ENCODE peak calls at places on chromosomes 7 and 10, in ten cellular contexts. A is heart right ventricle; N is A549; B is tibial nerve; M is CD4-positive, CD25-positive, alpha-beta regulatory T cell; J is IMR-90; Z is MM.1S; W is endodermal cell; D is CD8-positive, alpha-beta memory T cell; I is psoas muscle. C is an unnamed sample.

GRCh38 chr7:24442170-24442777 is 131.0 kb upstream of the PALS2 start:
- DNase-seq in M (no peak), D (no peak), I (no peak), W (no peak), A (no peak), B (no peak), N (no peak), Z (peak; percentile 18), J (no peak), C (no peak)

GRCh38 chr7:141074162-141074989 is 512 bp downstream of the TMEM178B start:
- DNase-seq in I (peak; percentile 21), N (no peak), A (peak; percentile 15), D (no peak), Z (peak; percentile 63), B (no peak), W (peak; percentile 87), M (no peak), J (no peak), C (no peak)

GRCh38 chr7:107874605-107875446 is 16.2 kb upstream of the DLD start:
- DNase-seq in I (no peak), J (peak; percentile 67), W (peak; percentile 65), B (peak; percentile 73), A (no peak), D (peak; percentile 46), Z (peak; percentile 71), M (peak; percentile 58), N (peak; percentile 44), C (no peak)

GRCh38 chr10:77392851-77393250 is 244.8 kb downstream of the KCNMA1 start:
- DNase-seq in Z (no peak), B (no peak), N (peak; percentile 83), W (no peak), A (no peak), I (peak; percentile 32), J (peak; percentile 98), M (no peak), D (no peak), C (peak; percentile 96)

GRCh38 chr10:99784731-99785441 is 2.4 kb downstream of the ABCC2 start:
- DNase-seq in A (no peak), W (no peak), D (no peak), Z (no peak), I (no peak), M (no peak), B (no peak), N (peak; percentile 52), J (peak; percentile 36), C (no peak)

GRCh38 chr7:50197547-50197946 is 104.5 kb upstream of the ZPBP start:
- DNase-seq in A (no peak), J (no peak), I (no peak), W (peak; percentile 93), M (no peak), D (no peak), Z (no peak), B (no peak), N (no peak), C (no peak)

GRCh38 chr7:39592586-39592985 is 26.4 kb downstream of the YAE1 start:
- DNase-seq in A (no peak), J (peak; percentile 84), D (no peak), Z (no peak), B (no peak), M (no peak), I (no peak), N (no peak), W (no peak), C (no peak)

GRCh38 chr10:105023706-105024105 is 382.6 kb downstream of the SORCS3 start:
- DNase-seq in B (peak; percentile 30), N (no peak), W (no peak), M (no peak), J (no peak), Z (no peak), D (no peak), A (no peak), I (peak; percentile 18), C (no peak)

GRCh38 chr10:116690356-116691078 is 51.8 kb downstream of the HSPA12A start:
- DNase-seq in A (peak; percentile 37), J (peak; percentile 28), Z (no peak), M (no peak), N (no peak), W (peak; percentile 83), B (peak; percentile 56), I (peak; percentile 42), D (no peak), C (no peak)

GRCh38 chr10:43970018-43970698 is 321.5 kb upstream of the ZNF32 start:
- DNase-seq in D (no peak), J (no peak), W (peak; percentile 13), N (no peak), B (no peak), Z (no peak), M (no peak), I (no peak), A (no peak), C (no peak)

GRCh38 chr10:91980319-91980718 is 56.7 kb downstream of the BTAF1 start:
- DNase-seq in D (no peak), W (no peak), J (no peak), N (no peak), M (no peak), A (no peak), Z (no peak), B (no peak), I (no peak), C (no peak)

GRCh38 chr7:79930604-79931003 is 204.0 kb upstream of the GNAI1 start:
- DNase-seq in N (no peak), M (no peak), Z (no peak), A (no peak), B (no peak), I (no peak), W (no peak), J (peak; percentile 21), D (no peak), C (no peak)

GRCh38 chr10:69734797-69735468 is 66.8 kb upstream of the COL13A1 start:
- DNase-seq in J (no peak), M (no peak), A (no peak), Z (peak; percentile 54), B (no peak), D (no peak), W (no peak), I (peak; percentile 35), N (no peak), C (no peak)

GRCh38 chr7:66700633-66701131 is 39.9 kb upstream of the RABGEF1 start:
- DNase-seq in D (no peak), I (no peak), M (no peak), J (no peak), Z (no peak), N (no peak), W (no peak), B (no peak), A (no peak), C (no peak)

DNA sequence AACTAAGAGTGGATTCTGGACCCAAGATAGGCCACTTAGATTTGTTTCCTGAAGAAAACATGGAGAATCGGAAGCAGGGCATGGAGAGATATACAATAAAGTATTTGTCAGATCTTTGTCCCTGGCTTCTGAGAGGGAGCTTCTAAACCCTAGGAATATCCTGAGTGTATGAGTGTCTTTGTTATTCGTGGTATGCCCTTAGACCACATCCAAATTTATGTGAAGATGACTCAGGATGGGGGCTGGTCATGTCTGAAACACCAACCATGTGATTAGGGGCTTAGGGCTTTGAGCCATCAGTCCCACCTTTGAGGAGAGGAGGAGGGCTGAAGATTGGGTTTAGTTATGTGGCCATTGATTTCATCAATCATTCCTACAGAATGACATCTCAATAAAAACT is 69.7 kb upstream of the PLPP4 start:
- DNase-seq in B (no peak), Z (no peak), M (no peak), J (no peak), D (no peak), I (no peak), W (no peak), N (no peak), A (no peak), C (no peak)
- H3K27ac ChIP-seq in B (no peak overlapping the region), Z (no peak overlapping the region), M (no peak overlapping the region), J (no peak overlapping the region), D (no peak overlapping the region), I (no peak overlapping the region), W (no peak overlapping the region), N (no peak overlapping the region), A (no peak overlapping the region), C (no peak overlapping the region)

GRCh38 chr10:97407952-97408248 is 6.8 kb upstream of the RRP12 start:
- DNase-seq in B (no peak), M (no peak), D (no peak), N (no peak), W (no peak), J (no peak), I (no peak), Z (no peak), A (no peak), C (no peak)

GRCh38 chr10:97412891-97413304 is 11.8 kb upstream of the RRP12 start:
- DNase-seq in B (no peak), N (no peak), Z (peak; percentile 84), J (no peak), W (no peak), I (no peak), A (no peak), M (no peak), D (no peak), C (peak; percentile 85)

GRCh38 chr10:97407211-97407951 is 6.2 kb upstream of the RRP12 start:
- DNase-seq in B (peak; percentile 42), J (peak; percentile 78), D (peak; percentile 68), N (peak; percentile 93), I (no peak), M (peak; percentile 78), A (no peak), Z (peak; percentile 87), W (peak; percentile 93), C (no peak)

GRCh38 chr10:97408496-97408992 is 7.4 kb upstream of the RRP12 start:
- DNase-seq in B (no peak), A (no peak), J (no peak), W (no peak), D (no peak), Z (no peak), I (no peak), M (no peak), N (no peak), C (no peak)

DNA sequence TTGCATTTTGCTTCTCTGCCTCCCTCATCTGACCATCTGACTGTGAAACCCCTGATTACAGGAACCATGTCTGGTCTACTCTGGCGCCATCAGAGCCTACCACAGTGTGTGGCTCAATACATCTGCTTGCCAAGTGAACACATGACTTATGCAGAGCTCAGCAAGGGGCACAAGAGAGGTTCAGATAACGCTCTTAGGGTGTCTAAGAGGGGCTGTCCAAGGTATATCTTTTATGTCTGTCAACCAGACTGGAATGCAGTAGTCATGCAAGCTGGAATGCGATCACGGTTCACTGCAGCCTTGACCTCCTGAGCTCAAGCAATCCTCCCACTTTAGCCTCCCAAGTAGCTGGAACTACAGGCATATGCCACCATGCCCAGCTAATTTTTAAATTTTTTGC is 10.3 kb upstream of the RRP12 start:
- DNase-seq in A (no peak), D (no peak), J (peak; percentile 37), Z (no peak), W (no peak), N (no peak), I (no peak), M (no peak), B (no peak), C (no peak)
- H3K4me1 ChIP-seq in A (peaks cover 9% of the 10 kb centered on the region), D (peaks cover 29% of the 10 kb centered on the region), J (no peaks in the 10 kb centered on the region), Z (peaks cover 24% of the 10 kb centered on the region), W (no peaks in the 10 kb centered on the region), N (peaks cover 2% of the 10 kb centered on the region), I (no peaks in the 10 kb centered on the region), M (peaks cover 27% of the 10 kb centered on the region), B (peaks cover 9% of the 10 kb centered on the region), C (peaks cover 39% of the 10 kb centered on the region)

GRCh38 chr7:117582219-117582704 is 102.4 kb downstream of the CFTR start:
- DNase-seq in I (peak; percentile 50), B (peak; percentile 36), J (peak; percentile 98), Z (no peak), N (peak; percentile 59), D (no peak), W (peak; percentile 77), A (peak; percentile 57), M (no peak), C (no peak)
- H3K27ac ChIP-seq in I (no peak overlapping the region), B (no peak overlapping the region), J (peak overlapping the region; percentile 30), Z (no peak overlapping the region), N (peak overlapping the region; percentile 77), D (no peak overlapping the region), W (no peak overlapping the region), A (no peak overlapping the region), M (no peak overlapping the region), C (no peak overlapping the region)

GRCh38 chr10:132455441-132455971 is 58.5 kb downstream of the PWWP2B start:
- DNase-seq in B (no peak), Z (no peak), N (no peak), M (no peak), A (no peak), W (no peak), J (no peak), I (no peak), D (no peak), C (no peak)
- H3K4me1 ChIP-seq in B (no peaks in the 10 kb centered on the region), Z (peaks cover 8% of the 10 kb centered on the region), N (peaks cover 45% of the 10 kb centered on the region), M (peaks cover 17% of the 10 kb centered on the region), A (peaks cover 27% of the 10 kb centered on the region), W (no peaks in the 10 kb centered on the region), J (peaks cover 2% of the 10 kb centered on the region), I (peaks cover 5% of the 10 kb centered on the region), D (peaks cover 22% of the 10 kb centered on the region), C (peaks cover 3% of the 10 kb centered on the region)

C was measured in RWPE2.